ENCODE peak calls at places on chromosomes 3 and 15, in five cellular contexts. F, J, B, H and L are unnamed samples.

GRCh38 chr3:160870327-160870726 is 114.3 kb downstream of the PPM1L start:
- DNase-seq in F (no peak), J (no peak), B (no peak), H (peak; percentile 11), L (no peak)

GRCh38 chr15:48602358-48603122 is 43.0 kb downstream of the FBN1 start:
- DNase-seq in F (no peak), J (peak; percentile 55), B (no peak), H (peak; percentile 4), L (no peak)

GRCh38 chr3:12027199-12027598 is 23.0 kb downstream of the SYN2 start:
- DNase-seq in F (no peak), J (no peak), B (no peak), H (no peak), L (no peak)

GRCh38 chr15:25947336-25948080 is 84.4 kb upstream of the ATP10A start:
- DNase-seq in F (no peak), J (no peak), B (peak; percentile 86), H (peak; percentile 53), L (no peak)

GRCh38 chr3:66472313-66473134 is 28.3 kb downstream of the LRIG1 start:
- DNase-seq in F (no peak), J (peak; percentile 98), B (no peak), H (peak; percentile 69), L (peak; percentile 48)

GRCh38 chr15:96593735-96594134 is 263.2 kb downstream of the NR2F2 start:
- DNase-seq in F (no peak), J (no peak), B (no peak), H (peak; percentile 7), L (no peak)

GRCh38 chr3:81864273-81864672 is 102.8 kb upstream of the GBE1 start:
- DNase-seq in F (no peak), J (no peak), B (peak; percentile 62), H (no peak), L (no peak)

GRCh38 chr15:91655891-91656290 is 197.6 kb upstream of the SLCO3A1 start:
- DNase-seq in F (no peak), J (no peak), B (no peak), H (no peak), L (no peak)

GRCh38 chr15:84681822-84682221 is 23.8 kb upstream of the NMB start:
- DNase-seq in F (no peak), J (peak; percentile 68), B (no peak), H (no peak), L (no peak)

GRCh38 chr15:65071381-65071811 is 3.6 kb upstream of the RASL12 start:
- DNase-seq in F (peak; percentile 38), J (no peak), B (no peak), H (no peak), L (no peak)

GRCh38 chr15:65413760-65414144 is 9.0 kb downstream of the IGDCC4 start:
- DNase-seq in F (no peak), J (peak; percentile 88), B (no peak), H (peak; percentile 74), L (no peak)

GRCh38 chr15:90449206-90449735 is 61.2 kb downstream of the IQGAP1 start:
- DNase-seq in F (no peak), J (no peak), B (no peak), H (peak; percentile 59), L (no peak)

GRCh38 chr3:161351330-161351729 is 20.0 kb downstream of the SPTSSB start:
- DNase-seq in F (no peak), J (peak; percentile 80), B (no peak), H (peak; percentile 71), L (no peak)

GRCh38 chr15:52738311-52738710 is 51.8 kb downstream of the ONECUT1 start:
- DNase-seq in F (no peak), J (no peak), B (no peak), H (no peak), L (no peak)

DNA sequence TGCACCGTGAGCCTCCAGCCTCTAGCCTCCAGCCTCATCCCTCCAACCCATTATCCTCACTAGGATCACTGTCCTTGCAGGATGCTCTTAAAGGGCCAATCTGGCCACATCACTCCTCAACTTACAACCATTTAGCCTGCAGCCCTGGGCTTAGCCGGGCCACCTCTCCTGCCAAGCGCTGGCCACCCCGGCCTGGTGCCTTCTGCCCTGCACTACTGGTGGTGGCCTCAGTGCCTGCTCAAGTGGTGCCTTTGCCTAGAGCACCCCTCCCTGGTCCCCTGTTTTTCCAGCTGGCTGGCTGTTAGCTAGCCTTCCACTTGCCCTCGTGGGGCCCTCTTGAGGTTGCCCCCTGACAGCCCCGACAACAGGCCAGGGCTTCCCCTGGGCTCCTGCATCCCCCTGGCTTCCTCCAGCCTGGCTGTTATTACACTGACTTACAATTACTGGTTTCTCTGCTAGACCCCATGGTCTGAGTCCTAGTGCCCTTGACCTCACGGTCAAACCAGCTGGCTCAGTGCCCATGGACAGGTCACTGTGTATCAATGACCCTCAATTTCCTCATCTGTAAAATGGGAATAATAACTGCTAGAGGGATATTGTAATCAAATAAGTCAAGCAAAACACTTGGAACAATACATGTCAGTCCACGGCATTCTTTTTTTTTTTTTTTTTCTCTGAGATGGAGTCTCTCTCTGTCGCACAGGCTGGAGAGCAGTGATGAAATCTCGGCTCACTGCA is 15.5 kb downstream of the ATP2B2 start:
- DNase-seq in F (no peak), J (no peak), B (no peak), H (no peak), L (no peak)
- TF ChIP-seq CTCF in F (no peak), J (no peak), B (no peak), H (no peak), L (no peak)

GRCh38 chr15:75202251-75203016 is 752 bp downstream of the C15orf39 start:
- DNase-seq in F (peak; percentile 81), J (no peak), B (peak; percentile 82), H (peak; percentile 62), L (peak; percentile 87)
- TF ChIP-seq CTCF in F (no peak), J (no peak), B (peak; percentile 59), H (no peak), L (no peak)

DNA sequence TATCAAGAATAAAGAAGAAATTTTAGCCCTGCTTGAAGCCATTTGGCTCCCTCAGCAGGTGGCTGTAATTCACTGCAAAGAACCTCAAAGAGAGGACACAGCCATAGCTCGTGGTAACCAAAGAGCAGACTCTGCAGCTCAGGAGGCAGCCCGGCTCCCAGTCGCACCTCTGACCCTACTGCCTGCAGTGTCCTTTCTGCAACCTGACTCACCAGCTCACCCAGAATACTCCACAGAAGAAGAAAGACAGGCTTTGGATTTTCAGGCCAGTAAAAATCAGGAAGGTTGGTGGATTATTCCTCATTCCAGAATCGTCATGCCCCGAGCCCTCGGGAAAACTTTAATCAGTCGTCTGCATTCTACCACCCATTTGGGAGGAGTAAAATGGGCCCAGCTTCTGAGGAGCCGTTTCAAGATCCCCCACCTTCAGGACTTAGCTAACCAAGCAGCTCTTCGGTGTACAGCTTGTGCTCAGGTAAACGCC is 38.6 kb downstream of the ZBTB11 start:
- DNase-seq in F (no peak), J (no peak), B (peak; percentile 83), H (peak; percentile 21), L (no peak)
- TF ChIP-seq CTCF in F (no peak), J (no peak), B (peak; percentile 40), H (peak; percentile 26), L (no peak)

DNA sequence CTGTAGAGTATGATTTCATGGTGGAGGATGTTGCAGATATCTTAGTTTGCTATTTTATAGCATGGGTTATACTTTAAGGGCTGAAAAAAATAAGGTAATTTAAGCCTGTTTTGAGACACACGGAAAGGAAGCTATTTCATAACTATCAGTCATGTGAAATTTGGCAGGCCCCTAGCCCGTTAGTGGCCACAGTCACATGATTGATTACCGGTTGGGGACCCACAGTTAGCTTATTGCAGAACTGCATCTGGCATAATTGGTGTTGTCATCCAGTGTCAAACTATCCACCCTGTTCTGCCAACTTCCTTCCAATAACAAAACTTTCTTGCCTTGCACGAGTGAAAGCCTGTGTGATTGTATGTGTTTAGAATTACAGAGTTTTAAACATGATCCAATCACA is 35.2 kb downstream of the FNDC3B start:
- DNase-seq in F (peak; percentile 28), J (no peak), B (no peak), H (no peak), L (no peak)
- TF ChIP-seq CTCF in F (no peak), J (no peak), B (no peak), H (no peak), L (no peak)

GRCh38 chr3:99777708-99778107 is 40.0 kb upstream of the CMSS1 start:
- DNase-seq in F (no peak), J (no peak), B (no peak), H (no peak), L (no peak)
- TF ChIP-seq CTCF in F (no peak), J (no peak), B (no peak), H (no peak), L (no peak)

GRCh38 chr15:39919740-39920509 is at the start of gene GPR176:
- DNase-seq in F (peak; percentile 31), J (no peak), B (peak; percentile 84), H (peak; percentile 66), L (peak; percentile 54)

GRCh38 chr15:39918688-39919385 is 1.2 kb downstream of the GPR176 start:
- DNase-seq in F (no peak), J (peak; percentile 72), B (no peak), H (peak; percentile 70), L (no peak)

GRCh38 chr15:39921274-39921638 is 1.2 kb upstream of the GPR176 start:
- DNase-seq in F (no peak), J (no peak), B (no peak), H (no peak), L (no peak)

GRCh38 chr15:39919396-39919739 is 698 bp downstream of the GPR176 start:
- DNase-seq in F (no peak), J (no peak), B (no peak), H (no peak), L (no peak)

DNA sequence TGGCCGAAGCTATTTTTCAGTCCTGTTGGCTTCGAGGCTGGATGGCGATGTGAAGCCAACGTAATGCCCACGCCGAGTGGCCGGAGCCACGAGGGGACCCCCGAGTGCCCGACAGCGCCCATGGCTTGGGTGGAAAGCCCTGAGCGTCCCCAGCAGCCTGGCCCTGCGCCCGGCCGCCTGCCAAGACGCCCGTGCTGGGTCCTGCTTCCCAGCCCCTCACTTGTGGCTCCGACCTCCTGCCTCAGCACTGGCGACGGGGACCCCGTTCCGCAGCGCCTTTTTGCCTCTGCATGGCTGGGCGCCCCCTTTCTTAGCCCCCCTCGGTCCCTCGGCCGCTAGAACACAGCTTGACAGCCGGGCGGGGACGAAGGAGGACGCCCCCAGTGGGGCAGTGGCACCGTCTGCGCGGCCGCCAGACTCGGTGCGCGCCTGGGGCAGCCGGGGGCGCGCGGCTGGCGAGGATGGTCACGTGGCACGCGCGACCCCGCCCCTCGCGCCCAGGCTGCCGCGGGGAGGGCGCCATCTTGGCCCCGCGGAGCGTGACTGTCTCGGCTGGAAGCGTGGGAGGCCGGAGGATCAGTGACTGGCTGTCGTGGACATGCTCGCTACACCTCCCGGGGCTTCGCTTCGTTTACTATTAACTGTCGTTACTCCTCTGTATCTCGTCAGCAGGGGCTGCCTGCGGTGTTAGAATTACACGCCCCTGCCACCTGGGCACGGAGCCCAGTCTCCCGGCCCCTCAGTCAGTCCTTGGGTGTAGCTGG is 626 bp upstream of the GPR176 start:
- DNase-seq in F (peak; percentile 83), J (peak; percentile 49), B (peak; percentile 86), H (peak; percentile 80), L (peak; percentile 93)
- TF ChIP-seq CTCF in F (no peak), J (no peak), B (peak; percentile 15), H (no peak), L (no peak)

GRCh38 chr3:167451282-167451681 is 22.6 kb downstream of the SERPINI2 start:
- DNase-seq in F (no peak), J (no peak), B (no peak), H (no peak), L (no peak)
- TF ChIP-seq CTCF in F (no peak), J (no peak), B (peak; percentile 56), H (no peak), L (no peak)